ENCODE peak calls at places on chromosomes 5 and 9, in six cellular contexts. F, L, I, R, V and D are unnamed samples. For H3K4me1, the result is how much of the 10 kb centered on the place peaks cover.

GRCh38 chr9:16154570-16155078 is 601.8 kb downstream of the CCDC171 start:
- DNase-seq in F (no peak), L (peak), I (peak), R (no peak), V (peak), D (no peak)

GRCh38 chr5:54556136-54556535 is 38.6 kb downstream of the SNX18 start:
- DNase-seq in F (no peak), L (no peak), I (no peak), R (no peak), V (no peak), D (no peak)

GRCh38 chr5:102450313-102450990 is 48.3 kb downstream of the SLCO6A1 start:
- DNase-seq in F (no peak), L (peak), I (no peak), R (no peak), V (no peak), D (no peak)

GRCh38 chr9:26308328-26308727 is 584.3 kb downstream of the CAAP1 start:
- DNase-seq in F (no peak), L (no peak), I (no peak), R (no peak), V (no peak), D (no peak)

GRCh38 chr9:106953166-106953565 is 90.2 kb downstream of the ZNF462 start:
- DNase-seq in F (no peak), L (peak), I (no peak), R (no peak), V (no peak), D (peak)

GRCh38 chr5:176695073-176695472 is 47.8 kb downstream of the TSPAN17 start:
- DNase-seq in F (no peak), L (no peak), I (no peak), R (no peak), V (no peak), D (no peak)

GRCh38 chr5:138840100-138840499 is 35.0 kb downstream of the LRRTM2 start:
- DNase-seq in F (no peak), L (no peak), I (no peak), R (no peak), V (no peak), D (no peak)

GRCh38 chr5:82349651-82350050 is 71.5 kb upstream of the RPS23 start:
- DNase-seq in F (no peak), L (peak), I (peak), R (no peak), V (no peak), D (no peak)

GRCh38 chr9:133252301-133252776 is 22.7 kb downstream of the ABO start:
- DNase-seq in F (peak), L (no peak), I (no peak), R (no peak), V (peak), D (peak)

GRCh38 chr9:68870049-68870448 is 143.9 kb downstream of the PRKACG start:
- DNase-seq in F (no peak), L (no peak), I (no peak), R (no peak), V (no peak), D (no peak)

GRCh38 chr9:105007143-105007542 is 79.2 kb upstream of the ABCA1 start:
- DNase-seq in F (peak), L (no peak), I (no peak), R (no peak), V (peak), D (peak)

GRCh38 chr5:75869891-75870290 is 152.7 kb upstream of the POC5 start:
- DNase-seq in F (no peak), L (no peak), I (no peak), R (no peak), V (no peak), D (no peak)

GRCh38 chr5:158565017-158565789 is 534.5 kb downstream of the EBF1 start:
- DNase-seq in F (no peak), L (no peak), I (peak), R (no peak), V (no peak), D (no peak)

GRCh38 chr5:10645671-10646070 is 81.8 kb downstream of the ANKRD33B start:
- DNase-seq in F (no peak), L (no peak), I (no peak), R (no peak), V (no peak), D (no peak)

GRCh38 chr5:124572973-124573372 is 173.5 kb downstream of the ZNF608 start:
- DNase-seq in F (no peak), L (no peak), I (no peak), R (no peak), V (no peak), D (no peak)

GRCh38 chr5:167970002-167970401 is 321.4 kb upstream of the WWC1 start:
- DNase-seq in F (no peak), L (no peak), I (no peak), R (no peak), V (no peak), D (no peak)

GRCh38 chr9:80932947-80933346 is 756.4 kb downstream of the TLE1 start:
- DNase-seq in F (no peak), L (no peak), I (no peak), R (no peak), V (no peak), D (no peak)

GRCh38 chr5:107719207-107719606 is 48.5 kb upstream of the EFNA5 start:
- DNase-seq in F (no peak), L (no peak), I (no peak), R (no peak), V (no peak), D (no peak)

GRCh38 chr9:130998596-130999264 is 10.2 kb upstream of the LAMC3 start:
- DNase-seq in F (no peak), L (no peak), I (no peak), R (no peak), V (no peak), D (peak)

GRCh38 chr9:36192196-36192595 is 1.5 kb downstream of the CLTA start:
- DNase-seq in F (no peak), L (peak), I (peak), R (no peak), V (no peak), D (peak)

GRCh38 chr5:72366324-72366976 is 46.3 kb downstream of the PTCD2 start:
- DNase-seq in F (peak), L (peak), I (peak), R (no peak), V (peak), D (no peak)

GRCh38 chr9:136670571-136671253 is 8.0 kb downstream of the EGFL7 start:
- DNase-seq in F (no peak), L (no peak), I (no peak), R (no peak), V (no peak), D (no peak)

GRCh38 chr9:88994820-88995180 is 3.5 kb downstream of the S1PR3 start:
- DNase-seq in F (no peak), L (no peak), I (no peak), R (no peak), V (no peak), D (no peak)

GRCh38 chr9:130768265-130768664 is 66.8 kb upstream of the ABL1 start:
- DNase-seq in F (no peak), L (peak), I (no peak), R (no peak), V (no peak), D (no peak)

GRCh38 chr9:2145746-2146145 is 130.6 kb downstream of the SMARCA2 start:
- DNase-seq in F (no peak), L (no peak), I (no peak), R (no peak), V (no peak), D (no peak)

GRCh38 chr9:101035098-101035497 is 6.6 kb downstream of the PLPPR1 start:
- DNase-seq in F (no peak), L (no peak), I (no peak), R (no peak), V (no peak), D (no peak)

GRCh38 chr9:21591221-21592062 is 109.3 kb upstream of the IFNE start:
- DNase-seq in F (peak), L (peak), I (no peak), R (no peak), V (peak), D (peak)

GRCh38 chr5:57438162-57438561 is 44.4 kb downstream of the ACTBL2 start:
- DNase-seq in F (no peak), L (no peak), I (no peak), R (no peak), V (no peak), D (no peak)

GRCh38 chr5:15993334-15993733 is 186.3 kb downstream of the MARCHF11 start:
- DNase-seq in F (no peak), L (no peak), I (no peak), R (no peak), V (no peak), D (peak)

GRCh38 chr5:127586371-127586770 is 62.5 kb upstream of the CTXN3 start:
- DNase-seq in F (no peak), L (no peak), I (no peak), R (no peak), V (no peak), D (no peak)

GRCh38 chr5:15887072-15887471 is 292.5 kb downstream of the MARCHF11 start:
- DNase-seq in F (no peak), L (no peak), I (no peak), R (no peak), V (no peak), D (no peak)

GRCh38 chr5:125575561-125576504 is 829.4 kb upstream of the ZNF608 start:
- DNase-seq in F (peak), L (peak), I (no peak), R (no peak), V (no peak), D (no peak)
- TF ChIP-seq CTCF in F (no peak), L (no peak), I (no peak), R (no peak), V (no peak), D (no peak)

GRCh38 chr9:33923079-33923478 is 106.1 kb downstream of the UBE2R2 start:
- DNase-seq in F (no peak), L (no peak), I (no peak), R (no peak), V (no peak), D (peak)
- H3K4me1 ChIP-seq in F (under half), L (under half), I (under half), R (under half), V (under half), D (under half)

GRCh38 chr5:61549530-61549929 is 217.5 kb downstream of the ZSWIM6 start:
- DNase-seq in F (no peak), L (no peak), I (no peak), R (no peak), V (no peak), D (no peak)
- TF ChIP-seq CTCF in F (no peak), L (no peak), I (no peak), R (no peak), V (no peak), D (no peak)

GRCh38 chr5:131617140-131617822 is 17.7 kb downstream of the RAPGEF6 start:
- DNase-seq in F (no peak), L (no peak), I (no peak), R (no peak), V (no peak), D (no peak)
- H3K4me1 ChIP-seq in F (under half), L (under half), I (under half), R (under half), V (under half), D (under half)

DNA sequence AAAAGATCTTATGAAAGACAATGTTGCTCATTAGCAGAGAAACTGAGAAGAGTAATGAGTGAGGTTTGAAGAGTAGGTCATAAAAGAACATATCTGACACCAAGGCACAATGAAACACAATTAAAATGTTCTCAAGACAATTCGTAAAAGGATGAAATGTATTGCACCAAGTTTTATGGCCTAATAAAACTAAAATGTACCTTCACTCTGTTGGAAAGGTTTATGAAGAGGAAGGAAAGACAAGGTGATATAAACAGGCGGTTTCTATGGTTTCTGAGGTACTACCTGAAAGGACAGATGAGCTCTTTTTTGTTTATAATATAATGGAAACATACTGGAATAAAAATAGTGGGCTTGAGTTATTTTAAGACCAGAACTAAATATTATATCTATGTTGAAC is 821.3 kb downstream of the TAF11L14 start:
- DNase-seq in F (no peak), L (no peak), I (no peak), R (no peak), V (no peak), D (no peak)
- TF ChIP-seq CTCF in F (no peak), L (no peak), I (no peak), R (no peak), V (no peak), D (no peak)

GRCh38 chr9:95027914-95028854 is 289.3 kb downstream of the FANCC start:
- DNase-seq in F (no peak), L (no peak), I (no peak), R (no peak), V (no peak), D (no peak)
- H3K4me1 ChIP-seq in F (under half), L (under half), I (under half), R (half or more), V (under half), D (half or more)

GRCh38 chr5:65248896-65249295 is 232.8 kb downstream of the ADAMTS6 start:
- DNase-seq in F (no peak), L (no peak), I (no peak), R (no peak), V (no peak), D (no peak)
- TF ChIP-seq CTCF in F (no peak), L (no peak), I (no peak), R (no peak), V (no peak), D (no peak)

DNA sequence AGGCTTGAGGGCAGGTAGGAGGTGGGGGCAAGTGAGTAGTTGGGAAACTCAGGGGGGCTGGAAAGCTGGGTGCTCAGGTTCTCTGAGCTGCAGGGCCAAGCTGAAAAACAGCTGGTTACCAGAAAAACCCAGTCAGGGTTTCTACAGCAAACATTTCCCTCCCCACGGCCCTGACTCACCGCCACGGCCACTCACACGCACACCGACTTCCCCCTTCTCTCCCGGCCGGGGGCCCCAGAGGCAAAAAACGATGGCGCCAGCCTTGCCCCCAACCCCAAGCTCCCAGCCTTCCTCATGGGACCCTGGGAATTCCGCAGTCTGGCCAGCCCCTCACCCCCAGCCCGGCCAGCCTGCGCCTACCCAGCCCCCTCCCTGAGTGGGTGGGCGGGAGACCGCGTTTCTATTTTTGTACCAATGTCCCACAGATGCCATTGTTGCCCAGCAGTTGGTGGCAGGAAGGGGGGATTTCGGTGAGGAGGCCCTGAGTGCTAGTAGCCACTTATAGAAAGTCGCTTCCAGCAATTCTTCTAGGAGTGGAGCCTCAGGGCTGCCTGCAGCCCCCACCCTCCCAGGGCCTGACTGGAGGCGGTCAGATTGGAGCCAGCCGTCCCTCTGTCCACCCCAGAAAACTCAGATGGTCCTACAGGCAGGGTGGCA is 18.4 kb downstream of the ENG start:
- DNase-seq in F (peak), L (no peak), I (no peak), R (no peak), V (no peak), D (peak)
- H3K4me1 ChIP-seq in F (under half), L (under half), I (under half), R (half or more), V (under half), D (half or more)

GRCh38 chr9:128438343-128439109 is 17.3 kb upstream of the ODF2 start:
- DNase-seq in F (peak), L (peak), I (peak), R (no peak), V (peak), D (peak)
- TF ChIP-seq CTCF in F (peak), L (peak), I (peak), R (peak), V (peak), D (peak)

GRCh38 chr5:135240781-135241360 is 158.2 kb downstream of the MACROH2A1 start:
- DNase-seq in F (peak), L (no peak), I (no peak), R (no peak), V (no peak), D (peak)
- H3K4me1 ChIP-seq in F (under half), L (under half), I (under half), R (half or more), V (under half), D (under half)